ENCODE peak calls at places on chromosomes 3 and 15, in eight cellular contexts. X, V, M, W, O, Z, B and C are unnamed samples.

GRCh38 chr3:171286580-171287249 is 173.5 kb downstream of the TNIK start:
- DNase-seq in X (no peak), V (no peak), M (no peak), W (no peak), O (no peak), Z (peak), B (no peak), C (no peak)

GRCh38 chr3:168622795-168623194 is 527.1 kb upstream of the GOLIM4 start:
- DNase-seq in X (no peak), V (no peak), M (no peak), W (no peak), O (no peak), Z (no peak), B (no peak), C (no peak)

GRCh38 chr3:58164199-58164879 is 46.4 kb downstream of the DNASE1L3 start:
- DNase-seq in X (peak), V (peak), M (no peak), W (no peak), O (no peak), Z (peak), B (no peak), C (no peak)

GRCh38 chr3:97862582-97862981 is 40.8 kb downstream of the CRYBG3 start:
- DNase-seq in X (no peak), V (no peak), M (no peak), W (no peak), O (no peak), Z (no peak), B (no peak), C (no peak)

GRCh38 chr15:67124911-67125588 is 59.6 kb downstream of the SMAD3 start:
- DNase-seq in X (no peak), V (no peak), M (no peak), W (no peak), O (no peak), Z (no peak), B (no peak), C (no peak)

GRCh38 chr3:196517919-196518318 is 2.8 kb upstream of the SMCO1 start:
- DNase-seq in X (no peak), V (peak), M (no peak), W (no peak), O (no peak), Z (no peak), B (no peak), C (no peak)

GRCh38 chr3:2535206-2535605 is 436.5 kb downstream of the CNTN4 start:
- DNase-seq in X (no peak), V (no peak), M (no peak), W (no peak), O (no peak), Z (no peak), B (no peak), C (no peak)

GRCh38 chr15:75782926-75783325 is 60.3 kb upstream of the UBE2Q2 start:
- DNase-seq in X (no peak), V (no peak), M (no peak), W (no peak), O (no peak), Z (no peak), B (no peak), C (no peak)

GRCh38 chr3:161372321-161373260 is 1.3 kb upstream of the SPTSSB start:
- DNase-seq in X (peak), V (peak), M (no peak), W (no peak), O (no peak), Z (peak), B (peak), C (peak)

GRCh38 chr3:71399478-71399877 is 184.1 kb downstream of the FOXP1 start:
- DNase-seq in X (no peak), V (no peak), M (no peak), W (no peak), O (no peak), Z (no peak), B (no peak), C (no peak)

GRCh38 chr3:152738656-152739055 is 96.3 kb upstream of the P2RY1 start:
- DNase-seq in X (no peak), V (no peak), M (no peak), W (no peak), O (no peak), Z (no peak), B (no peak), C (no peak)

GRCh38 chr15:65598468-65598867 is 12.5 kb downstream of the INTS14 start:
- DNase-seq in X (no peak), V (no peak), M (no peak), W (no peak), O (no peak), Z (no peak), B (no peak), C (no peak)

GRCh38 chr3:99242271-99242670 is 340.8 kb upstream of the DCBLD2 start:
- DNase-seq in X (no peak), V (no peak), M (no peak), W (no peak), O (no peak), Z (peak), B (no peak), C (peak)

GRCh38 chr15:72068826-72069225 is 49.1 kb downstream of the MYO9A start:
- DNase-seq in X (no peak), V (no peak), M (no peak), W (no peak), O (no peak), Z (no peak), B (no peak), C (no peak)

GRCh38 chr3:15015456-15015855 is 49.7 kb downstream of the MRPS25 start:
- DNase-seq in X (no peak), V (no peak), M (no peak), W (no peak), O (no peak), Z (peak), B (no peak), C (no peak)

GRCh38 chr15:36724493-36724892 is 145.1 kb downstream of the CDIN1 start:
- DNase-seq in X (no peak), V (no peak), M (no peak), W (no peak), O (no peak), Z (no peak), B (no peak), C (no peak)

GRCh38 chr3:108296239-108296638 is at the start of gene HHLA2:
- DNase-seq in X (no peak), V (no peak), M (no peak), W (no peak), O (no peak), Z (no peak), B (no peak), C (peak)

GRCh38 chr15:93553167-93553566 is 464.2 kb upstream of the RGMA start:
- DNase-seq in X (no peak), V (no peak), M (no peak), W (no peak), O (no peak), Z (no peak), B (no peak), C (no peak)

GRCh38 chr3:46584598-46585467 is 18.7 kb upstream of the LRRC2 start:
- DNase-seq in X (no peak), V (no peak), M (no peak), W (no peak), O (no peak), Z (no peak), B (no peak), C (no peak)

GRCh38 chr3:45218578-45219390 is 7.3 kb downstream of the TMEM158 start:
- DNase-seq in X (no peak), V (no peak), M (no peak), W (no peak), O (no peak), Z (peak), B (no peak), C (peak)

GRCh38 chr15:47588968-47589367 is 128.3 kb upstream of the SEMA6D start:
- DNase-seq in X (no peak), V (peak), M (no peak), W (no peak), O (no peak), Z (no peak), B (no peak), C (peak)

GRCh38 chr3:154926721-154927120 is 153.4 kb upstream of the MME start:
- DNase-seq in X (no peak), V (no peak), M (no peak), W (no peak), O (no peak), Z (no peak), B (no peak), C (no peak)

GRCh38 chr3:139540686-139541085 is 1.1 kb upstream of the RBP1 start:
- DNase-seq in X (no peak), V (peak), M (no peak), W (no peak), O (no peak), Z (no peak), B (no peak), C (no peak)

GRCh38 chr3:119582178-119582577 is 2.9 kb downstream of the ADPRH start:
- DNase-seq in X (no peak), V (no peak), M (no peak), W (no peak), O (no peak), Z (no peak), B (peak), C (peak)

GRCh38 chr3:128498127-128498626 is 5.2 kb upstream of the GATA2 start:
- DNase-seq in X (no peak), V (no peak), M (no peak), W (no peak), O (no peak), Z (no peak), B (no peak), C (no peak)

GRCh38 chr15:99845009-99845408 is 111.8 kb upstream of the LYSMD4 start:
- DNase-seq in X (no peak), V (no peak), M (no peak), W (no peak), O (no peak), Z (peak), B (no peak), C (peak)

GRCh38 chr3:134336587-134336986 is 37.7 kb downstream of the AMOTL2 start:
- DNase-seq in X (no peak), V (no peak), M (no peak), W (no peak), O (no peak), Z (peak), B (no peak), C (peak)

GRCh38 chr3:155093261-155093660 is 13.1 kb downstream of the MME start:
- DNase-seq in X (no peak), V (peak), M (no peak), W (no peak), O (no peak), Z (no peak), B (no peak), C (no peak)

GRCh38 chr3:21163961-21164360 is 587.0 kb downstream of the ZNF385D start:
- DNase-seq in X (no peak), V (no peak), M (no peak), W (no peak), O (no peak), Z (no peak), B (no peak), C (no peak)

GRCh38 chr3:152051501-152052404 is 178.3 kb downstream of the SUCNR1 start:
- DNase-seq in X (no peak), V (no peak), M (no peak), W (no peak), O (no peak), Z (no peak), B (no peak), C (no peak)

GRCh38 chr3:35505181-35505580 is 134.1 kb upstream of the ARPP21 start:
- DNase-seq in X (no peak), V (no peak), M (no peak), W (no peak), O (no peak), Z (no peak), B (no peak), C (no peak)

GRCh38 chr3:45896069-45896468 is 9.7 kb downstream of the CCR9 start:
- DNase-seq in X (no peak), V (no peak), M (no peak), W (no peak), O (no peak), Z (no peak), B (no peak), C (no peak)

GRCh38 chr15:67914028-67914427 is 74.2 kb upstream of the RNU6-1 start:
- DNase-seq in X (no peak), V (no peak), M (no peak), W (no peak), O (no peak), Z (no peak), B (no peak), C (no peak)